ENCODE peak calls at places on chromosome 18, in seven cellular contexts. G is epithelial cell of esophagus; O is stimulated activated CD4-positive, alpha-beta T cell treated with anti-CD3 and anti-CD28 coated beads, Interleukin-2, amount 100 ng/mL, for 24 hours; W is NCI-H2081; C is hepatocyte; F is NCI-H1092 treated with DMSO at 0.1 percent for 48 hours; A is left kidney. Y is an unnamed sample.

GRCh38 chr18:13301691-13302469 is 83.3 kb downstream of the LDLRAD4 start:
- DNase-seq in F (no peak), O (no peak), W (no peak), G (no peak), C (no peak), A (peak), Y (no peak)

GRCh38 chr18:5294618-5295230 is 802 bp downstream of the ZBTB14 start:
- DNase-seq in W (peak), F (peak), C (no peak), O (peak), G (peak), A (no peak), Y (peak)

GRCh38 chr18:31581498-31582197 is 10.0 kb upstream of the TTR start:
- DNase-seq in W (no peak), C (peak), A (peak), O (no peak), G (peak), F (no peak), Y (no peak)

GRCh38 chr18:8052237-8052701 is 485.2 kb downstream of the PTPRM start:
- DNase-seq in W (no peak), C (no peak), F (no peak), O (no peak), G (peak), A (no peak), Y (no peak)

GRCh38 chr18:62368100-62368499 is 43.0 kb downstream of the TNFRSF11A start:
- DNase-seq in G (no peak), O (no peak), A (no peak), C (no peak), W (no peak), F (no peak), Y (no peak)

GRCh38 chr18:74416124-74416523 is 41.0 kb downstream of the DIPK1C start:
- DNase-seq in W (no peak), C (no peak), F (no peak), A (peak), G (no peak), O (no peak), Y (no peak)

GRCh38 chr18:3397786-3398185 is 52.2 kb upstream of the TGIF1 start:
- DNase-seq in A (no peak), G (no peak), O (no peak), W (no peak), F (no peak), C (no peak), Y (no peak)

GRCh38 chr18:56652802-56653201 is 1.6 kb downstream of the WDR7 start:
- DNase-seq in G (no peak), W (no peak), O (no peak), A (no peak), C (no peak), F (no peak), Y (no peak)

GRCh38 chr18:12034241-12035100 is 53.2 kb downstream of the IMPA2 start:
- DNase-seq in A (no peak), W (no peak), F (no peak), O (no peak), C (no peak), G (no peak), Y (no peak)

GRCh38 chr18:23300211-23300887 is 152.7 kb upstream of the RIOK3 start:
- DNase-seq in F (no peak), O (no peak), A (no peak), C (peak), G (no peak), W (no peak), Y (no peak)

GRCh38 chr18:68448736-68449135 is 266.2 kb downstream of the TMX3 start:
- DNase-seq in A (no peak), O (no peak), C (no peak), W (no peak), F (no peak), G (peak), Y (no peak)

GRCh38 chr18:54774971-54775665 is 53.2 kb upstream of the RAB27B start:
- DNase-seq in A (no peak), G (peak), C (no peak), O (no peak), F (no peak), W (no peak), Y (no peak)

GRCh38 chr18:54558609-54559585 is 32.1 kb upstream of the DYNAP start:
- DNase-seq in G (peak), C (peak), A (peak), O (no peak), W (no peak), F (no peak), Y (no peak)

GRCh38 chr18:31741096-31741735 is 19.5 kb downstream of the SLC25A52 start:
- DNase-seq in F (peak), O (peak), C (peak), G (peak), A (peak), W (peak), Y (peak)

GRCh38 chr18:3653859-3654441 is 204.0 kb downstream of the TGIF1 start:
- DNase-seq in F (no peak), A (no peak), C (no peak), G (no peak), O (no peak), W (no peak), Y (no peak)

GRCh38 chr18:1094408-1094807 is 189.7 kb downstream of the ADCYAP1 start:
- DNase-seq in F (no peak), A (no peak), C (no peak), O (no peak), W (no peak), G (peak), Y (no peak)

GRCh38 chr18:7577706-7578105 is 10.6 kb downstream of the PTPRM start:
- DNase-seq in O (no peak), C (no peak), F (no peak), A (no peak), G (no peak), W (no peak), Y (no peak)

GRCh38 chr18:55877321-55877720 is 289.3 kb upstream of the TCF4 start:
- DNase-seq in A (no peak), C (no peak), O (no peak), W (no peak), G (no peak), F (no peak), Y (no peak)

GRCh38 chr18:3059272-3059671 is 46.3 kb upstream of the LPIN2 start:
- DNase-seq in A (peak), O (no peak), G (no peak), F (no peak), C (no peak), W (no peak), Y (no peak)

GRCh38 chr18:58005885-58006523 is 38.0 kb upstream of the NEDD4L start:
- DNase-seq in F (no peak), A (no peak), O (no peak), W (no peak), G (peak), C (no peak), Y (no peak)

GRCh38 chr18:48949606-48950535 is 894 bp downstream of the SMAD7 start:
- DNase-seq in W (peak), O (peak), C (peak), G (peak), A (peak), F (peak), Y (peak)

GRCh38 chr18:907171-907879 is 2.7 kb downstream of the ADCYAP1 start:
- DNase-seq in G (no peak), C (peak), F (peak), W (peak), O (peak), A (peak), Y (no peak)

GRCh38 chr18:46155652-46156051 is 51.5 kb downstream of the HAUS1 start:
- DNase-seq in F (no peak), G (peak), C (no peak), O (peak), W (no peak), A (no peak), Y (no peak)

GRCh38 chr18:9824474-9824832 is 61.3 kb upstream of the TXNDC2 start:
- DNase-seq in C (no peak), O (no peak), A (no peak), F (no peak), W (no peak), G (no peak), Y (peak)

GRCh38 chr18:494602-494983 is 5.9 kb downstream of the COLEC12 start:
- DNase-seq in G (no peak), O (no peak), C (no peak), A (no peak), W (no peak), F (no peak), Y (no peak)

GRCh38 chr18:46448347-46448746 is 208.7 kb downstream of the LOXHD1 start:
- DNase-seq in A (no peak), C (no peak), G (no peak), W (no peak), F (no peak), O (no peak), Y (no peak)

GRCh38 chr18:27184115-27185024 is 738 bp downstream of the CHST9 start:
- DNase-seq in G (no peak), C (peak), A (peak), O (no peak), W (peak), F (no peak), Y (no peak)

GRCh38 chr18:44453505-44453904 is 227.2 kb upstream of the SETBP1 start:
- DNase-seq in A (no peak), G (no peak), C (no peak), O (no peak), W (no peak), F (no peak), Y (no peak)